ENCODE peak calls at places on chromosomes 3 and 15, in seven cellular contexts. One of them, this sample, is unnamed.

GRCh38 chr3:101036213-101036618 is 43.0 kb upstream of the ABI3BP start:
- DNase-seq in AG04450: peak
- DNase-seq in activated CD4-positive, alpha-beta T cell treated with anti-CD3 and anti-CD28 coated beads, Interleukin-2, amount 50 U/mL, for 24 hours: no peak
- DNase-seq in HS-27A: peak
- DNase-seq in D721Med: no peak
- DNase-seq in NCI-H2171: no peak
- DNase-seq in AML-193: no peak
- DNase-seq in this sample: no peak

GRCh38 chr3:146817705-146818104 is 212.6 kb upstream of the PLSCR5 start:
- DNase-seq in AG04450: no peak
- DNase-seq in AML-193: peak
- DNase-seq in activated CD4-positive, alpha-beta T cell treated with anti-CD3 and anti-CD28 coated beads, Interleukin-2, amount 50 U/mL, for 24 hours: no peak
- DNase-seq in NCI-H2171: peak
- DNase-seq in D721Med: no peak
- DNase-seq in HS-27A: no peak
- DNase-seq in this sample: no peak

GRCh38 chr15:50135123-50135541 is 16.1 kb upstream of the ATP8B4 start:
- DNase-seq in HS-27A: no peak
- DNase-seq in AG04450: no peak
- DNase-seq in D721Med: no peak
- DNase-seq in activated CD4-positive, alpha-beta T cell treated with anti-CD3 and anti-CD28 coated beads, Interleukin-2, amount 50 U/mL, for 24 hours: no peak
- DNase-seq in NCI-H2171: no peak
- DNase-seq in AML-193: no peak
- DNase-seq in this sample: no peak

GRCh38 chr15:62985768-62986167 is 56.8 kb upstream of the TPM1 start:
- DNase-seq in NCI-H2171: no peak
- DNase-seq in AML-193: no peak
- DNase-seq in activated CD4-positive, alpha-beta T cell treated with anti-CD3 and anti-CD28 coated beads, Interleukin-2, amount 50 U/mL, for 24 hours: no peak
- DNase-seq in AG04450: peak
- DNase-seq in D721Med: no peak
- DNase-seq in HS-27A: peak
- DNase-seq in this sample: no peak

GRCh38 chr3:104588442-104588841 is 778.3 kb upstream of the ALCAM start:
- DNase-seq in activated CD4-positive, alpha-beta T cell treated with anti-CD3 and anti-CD28 coated beads, Interleukin-2, amount 50 U/mL, for 24 hours: no peak
- DNase-seq in AML-193: no peak
- DNase-seq in D721Med: no peak
- DNase-seq in NCI-H2171: no peak
- DNase-seq in AG04450: no peak
- DNase-seq in HS-27A: no peak
- DNase-seq in this sample: no peak

GRCh38 chr3:69121513-69121912 is 882 bp downstream of the LMOD3 start:
- DNase-seq in D721Med: no peak
- DNase-seq in AG04450: no peak
- DNase-seq in AML-193: no peak
- DNase-seq in HS-27A: no peak
- DNase-seq in NCI-H2171: no peak
- DNase-seq in activated CD4-positive, alpha-beta T cell treated with anti-CD3 and anti-CD28 coated beads, Interleukin-2, amount 50 U/mL, for 24 hours: no peak
- DNase-seq in this sample: no peak

GRCh38 chr3:12750658-12751071 is 8.4 kb downstream of the TMEM40 start:
- DNase-seq in D721Med: no peak
- DNase-seq in HS-27A: no peak
- DNase-seq in AML-193: no peak
- DNase-seq in NCI-H2171: no peak
- DNase-seq in AG04450: no peak
- DNase-seq in activated CD4-positive, alpha-beta T cell treated with anti-CD3 and anti-CD28 coated beads, Interleukin-2, amount 50 U/mL, for 24 hours: no peak
- DNase-seq in this sample: no peak

GRCh38 chr3:99199021-99199420 is 297.5 kb upstream of the DCBLD2 start:
- DNase-seq in D721Med: no peak
- DNase-seq in NCI-H2171: no peak
- DNase-seq in activated CD4-positive, alpha-beta T cell treated with anti-CD3 and anti-CD28 coated beads, Interleukin-2, amount 50 U/mL, for 24 hours: no peak
- DNase-seq in AML-193: no peak
- DNase-seq in AG04450: no peak
- DNase-seq in HS-27A: no peak
- DNase-seq in this sample: no peak

GRCh38 chr3:14676881-14677280 is 1.9 kb downstream of the C3orf20 start:
- DNase-seq in NCI-H2171: no peak
- DNase-seq in D721Med: no peak
- DNase-seq in activated CD4-positive, alpha-beta T cell treated with anti-CD3 and anti-CD28 coated beads, Interleukin-2, amount 50 U/mL, for 24 hours: no peak
- DNase-seq in AML-193: no peak
- DNase-seq in AG04450: no peak
- DNase-seq in HS-27A: no peak
- DNase-seq in this sample: no peak

GRCh38 chr3:48222616-48223513 is at the start of gene CAMP:
- DNase-seq in NCI-H2171: no peak
- DNase-seq in AML-193: peak
- DNase-seq in AG04450: no peak
- DNase-seq in D721Med: no peak
- DNase-seq in activated CD4-positive, alpha-beta T cell treated with anti-CD3 and anti-CD28 coated beads, Interleukin-2, amount 50 U/mL, for 24 hours: no peak
- DNase-seq in HS-27A: no peak
- DNase-seq in this sample: peak

GRCh38 chr3:111621535-111621934 is 26.4 kb upstream of the ZBED2 start:
- DNase-seq in NCI-H2171: no peak
- DNase-seq in AG04450: no peak
- DNase-seq in D721Med: no peak
- DNase-seq in AML-193: no peak
- DNase-seq in activated CD4-positive, alpha-beta T cell treated with anti-CD3 and anti-CD28 coated beads, Interleukin-2, amount 50 U/mL, for 24 hours: no peak
- DNase-seq in HS-27A: no peak
- DNase-seq in this sample: no peak

GRCh38 chr3:90011136-90011535 is 903.7 kb downstream of the EPHA3 start:
- DNase-seq in AML-193: no peak
- DNase-seq in D721Med: no peak
- DNase-seq in AG04450: no peak
- DNase-seq in HS-27A: no peak
- DNase-seq in NCI-H2171: no peak
- DNase-seq in activated CD4-positive, alpha-beta T cell treated with anti-CD3 and anti-CD28 coated beads, Interleukin-2, amount 50 U/mL, for 24 hours: no peak
- DNase-seq in this sample: no peak

GRCh38 chr3:31635586-31635985 is 102.9 kb downstream of the STT3B start:
- DNase-seq in AG04450: no peak
- DNase-seq in activated CD4-positive, alpha-beta T cell treated with anti-CD3 and anti-CD28 coated beads, Interleukin-2, amount 50 U/mL, for 24 hours: no peak
- DNase-seq in NCI-H2171: no peak
- DNase-seq in AML-193: no peak
- DNase-seq in D721Med: no peak
- DNase-seq in HS-27A: no peak
- DNase-seq in this sample: no peak